ENCODE peak calls at places on chromosomes 3 and 15, in six cellular contexts. T, O, R, M, G and J are unnamed samples.

GRCh38 chr3:195133462-195133861 is 137.5 kb downstream of the XXYLT1 start:
- DNase-seq in G (no peak), O (no peak), M (no peak), R (no peak), T (peak; percentile 61), J (no peak)

GRCh38 chr15:27223166-27223565 is 252.2 kb downstream of the GABRG3 start:
- DNase-seq in R (no peak), M (no peak), T (no peak), G (no peak), O (no peak), J (no peak)

GRCh38 chr15:60536314-60536713 is 57.4 kb upstream of the ICE2 start:
- DNase-seq in G (no peak), T (no peak), O (no peak), M (no peak), R (no peak), J (no peak)

GRCh38 chr3:39419697-39420293 is 13.3 kb downstream of the RPSA start:
- DNase-seq in O (no peak), G (no peak), M (no peak), T (no peak), R (no peak), J (no peak)

GRCh38 chr3:37991823-37992222 is 1.2 kb downstream of the VILL start:
- DNase-seq in O (no peak), R (no peak), M (no peak), G (no peak), T (no peak), J (no peak)

GRCh38 chr3:110381992-110382391 is 689.6 kb upstream of the NECTIN3 start:
- DNase-seq in G (peak; percentile 66), O (no peak), M (no peak), T (no peak), R (no peak), J (no peak)

GRCh38 chr3:159443266-159443665 is 545.4 kb upstream of the IL12A start:
- DNase-seq in M (no peak), G (peak; percentile 85), T (no peak), O (no peak), R (no peak), J (no peak)

GRCh38 chr15:95174880-95175279 is 943.5 kb downstream of the MCTP2 start:
- DNase-seq in T (no peak), M (no peak), G (no peak), R (no peak), O (no peak), J (no peak)

GRCh38 chr3:179546814-179547241 is 15.9 kb upstream of the ACTL6A start:
- DNase-seq in R (no peak), G (no peak), T (no peak), O (no peak), M (no peak), J (no peak)

GRCh38 chr3:48278884-48279559 is 38.1 kb downstream of the ZNF589 start:
- DNase-seq in G (no peak), T (no peak), R (no peak), M (no peak), O (no peak), J (no peak)

GRCh38 chr15:27865323-27865922 is 233.7 kb downstream of the OCA2 start:
- DNase-seq in O (no peak), G (no peak), T (no peak), M (no peak), R (no peak), J (no peak)

GRCh38 chr15:30953731-30954378 is 37.6 kb downstream of the MTMR10 start:
- DNase-seq in T (no peak), O (no peak), G (peak; percentile 89), R (peak; percentile 97), M (no peak), J (peak; percentile 28)

GRCh38 chr15:82105458-82106205 is 59.8 kb upstream of the MEX3B start:
- DNase-seq in O (no peak), M (no peak), T (no peak), G (peak; percentile 68), R (peak; percentile 76), J (no peak)

GRCh38 chr3:184526158-184526483 is 35.5 kb upstream of the EPHB3 start:
- DNase-seq in O (no peak), R (no peak), T (no peak), M (peak; percentile 64), G (no peak), J (no peak)

GRCh38 chr3:11643212-11644087 is at the start of gene VGLL4:
- DNase-seq in O (peak; percentile 84), M (peak; percentile 90), R (peak; percentile 89), T (peak; percentile 93), G (peak; percentile 85), J (peak; percentile 91)

GRCh38 chr15:41806291-41807181 is 21.4 kb upstream of the JMJD7 start:
- DNase-seq in O (no peak), M (no peak), R (no peak), T (no peak), G (peak; percentile 56), J (no peak)

GRCh38 chr3:184234224-184234623 is 4.8 kb downstream of the VWA5B2 start:
- DNase-seq in R (peak; percentile 91), T (peak; percentile 54), G (peak; percentile 96), O (no peak), M (no peak), J (no peak)

GRCh38 chr15:67927501-67928156 is 87.8 kb upstream of the RNU6-1 start:
- DNase-seq in R (peak; percentile 67), O (no peak), T (no peak), M (no peak), G (peak; percentile 76), J (no peak)

GRCh38 chr3:140629351-140630137 is 48.3 kb upstream of the TRIM42 start:
- DNase-seq in G (peak; percentile 96), T (no peak), R (peak; percentile 73), M (no peak), O (no peak), J (peak; percentile 95)

GRCh38 chr3:157906627-157907026 is 199.6 kb downstream of the SHOX2 start:
- DNase-seq in O (no peak), G (peak; percentile 63), M (no peak), R (peak; percentile 24), T (no peak), J (no peak)

GRCh38 chr3:126517986-126518778 is 609 bp upstream of the UROC1 start:
- DNase-seq in R (no peak), T (no peak), M (no peak), G (no peak), O (no peak), J (no peak)